ENCODE peak calls at places on chromosome 10, in seven cellular contexts. V, O, I, Y, D, K and T are unnamed samples. For H3K4me1, the result is how much of the 10 kb centered on the place peaks cover.

GRCh38 chr10:124119933-124120332 is 26.5 kb upstream of the CHST15 start:
- DNase-seq in V (no peak), O (peak), I (no peak), Y (no peak), D (no peak), K (peak), T (no peak)

GRCh38 chr10:3825244-3825643 is 40.2 kb upstream of the KLF6 start:
- DNase-seq in V (no peak), O (no peak), I (no peak), Y (no peak), D (no peak), K (no peak), T (no peak)

GRCh38 chr10:51090190-51090589 is 15.9 kb downstream of the PRKG1 start:
- DNase-seq in V (no peak), O (no peak), I (no peak), Y (no peak), D (no peak), K (no peak), T (no peak)

GRCh38 chr10:48833674-48834073 is 106.0 kb downstream of the LRRC18 start:
- DNase-seq in V (no peak), O (no peak), I (no peak), Y (no peak), D (no peak), K (no peak), T (no peak)

GRCh38 chr10:117830832-117831231 is 215.9 kb downstream of the RAB11FIP2 start:
- DNase-seq in V (no peak), O (no peak), I (no peak), Y (no peak), D (no peak), K (peak), T (no peak)

GRCh38 chr10:86300931-86301330 is 65.7 kb downstream of the GRID1 start:
- DNase-seq in V (no peak), O (no peak), I (peak), Y (peak), D (no peak), K (peak), T (peak)

GRCh38 chr10:101130984-101131961 is at the start of gene TLX1:
- DNase-seq in V (no peak), O (no peak), I (no peak), Y (peak), D (peak), K (no peak), T (no peak)

GRCh38 chr10:116879817-116880216 is 30.5 kb downstream of the ENO4 start:
- DNase-seq in V (no peak), O (no peak), I (no peak), Y (no peak), D (no peak), K (no peak), T (no peak)

GRCh38 chr10:75186310-75186709 is 24.3 kb upstream of the VDAC2 start:
- DNase-seq in V (no peak), O (no peak), I (no peak), Y (no peak), D (no peak), K (no peak), T (no peak)

GRCh38 chr10:132571565-132572544 is 34.3 kb downstream of the INPP5A start:
- DNase-seq in V (no peak), O (peak), I (no peak), Y (peak), D (peak), K (no peak), T (no peak)

GRCh38 chr10:104029528-104029875 is 56.2 kb downstream of the COL17A1 start:
- DNase-seq in V (peak), O (no peak), I (no peak), Y (no peak), D (no peak), K (no peak), T (no peak)

GRCh38 chr10:123913688-123914268 is 22.2 kb upstream of the CPXM2 start:
- DNase-seq in V (no peak), O (no peak), I (no peak), Y (no peak), D (peak), K (no peak), T (no peak)

GRCh38 chr10:10530313-10530712 is 487.4 kb upstream of the CELF2 start:
- DNase-seq in V (no peak), O (no peak), I (no peak), Y (no peak), D (no peak), K (no peak), T (no peak)

GRCh38 chr10:19432000-19432399 is 383.4 kb downstream of the MALRD1 start:
- DNase-seq in V (no peak), O (no peak), I (no peak), Y (no peak), D (no peak), K (no peak), T (no peak)

GRCh38 chr10:72311667-72312066 is 37.9 kb downstream of the DDIT4 start:
- DNase-seq in V (no peak), O (no peak), I (no peak), Y (no peak), D (no peak), K (no peak), T (peak)
- TF ChIP-seq POLR2A in V (no peak), O (no peak), I (no peak), Y (no peak), D (no peak), K (no peak), T (no peak)

GRCh38 chr10:77892761-77893160 is 33.8 kb downstream of the DLG5 start:
- DNase-seq in V (no peak), O (no peak), I (no peak), Y (no peak), D (peak), K (no peak), T (no peak)

GRCh38 chr10:77893386-77893785 is 33.2 kb downstream of the DLG5 start:
- DNase-seq in V (no peak), O (no peak), I (no peak), Y (no peak), D (no peak), K (no peak), T (no peak)

GRCh38 chr10:77894058-77894457 is 32.5 kb downstream of the DLG5 start:
- DNase-seq in V (no peak), O (no peak), I (no peak), Y (no peak), D (no peak), K (no peak), T (no peak)

GRCh38 chr10:77890097-77890496 is 36.5 kb downstream of the DLG5 start:
- DNase-seq in V (no peak), O (no peak), I (no peak), Y (no peak), D (no peak), K (no peak), T (no peak)

DNA sequence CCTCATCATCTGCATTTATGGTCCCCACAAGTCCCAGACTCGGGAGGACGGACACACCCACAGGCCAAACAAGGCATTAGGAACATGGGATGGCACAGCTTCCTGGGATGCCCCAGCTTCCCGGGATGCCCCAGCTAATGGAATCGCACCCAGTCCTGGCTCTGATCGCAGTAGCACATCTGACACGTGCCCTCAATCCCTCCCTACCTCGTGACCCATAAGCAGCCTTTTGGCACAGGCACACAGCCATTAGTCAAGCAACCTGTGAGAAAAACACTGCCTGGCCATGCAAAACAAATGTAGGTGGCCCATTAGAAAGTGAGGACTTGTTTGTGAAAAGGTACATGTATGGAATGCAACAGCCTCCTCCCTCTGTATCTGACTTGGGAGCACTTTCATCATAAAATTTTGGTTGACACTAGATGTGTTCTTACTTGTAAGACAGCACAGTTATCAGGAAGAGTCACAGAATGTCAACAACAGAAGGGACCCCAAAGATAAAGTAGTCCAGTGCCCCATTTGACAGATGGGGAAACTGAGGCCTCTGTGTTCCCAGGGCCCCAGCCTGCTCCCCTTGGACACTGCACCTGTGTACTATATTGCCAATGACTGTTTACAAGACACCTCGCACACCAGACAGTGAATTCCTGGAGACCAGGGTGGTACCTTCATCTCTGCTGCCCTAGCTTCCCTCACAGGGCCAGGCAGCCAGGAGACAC is 34.4 kb downstream of the DLG5 start:
- DNase-seq in V (no peak), O (no peak), I (no peak), Y (no peak), D (peak), K (no peak), T (no peak)
- H3K4me1 ChIP-seq in V (under half), O (under half), I (under half), Y (half or more), D (half or more), K (under half), T (under half)

GRCh38 chr10:119209050-119209735 is 1.8 kb downstream of the GRK5 start:
- DNase-seq in V (peak), O (no peak), I (peak), Y (peak), D (peak), K (peak), T (peak)
- TF ChIP-seq CTCF in V (peak), O (peak), I (peak), Y (peak), D (peak), K (peak), T (peak)

GRCh38 chr10:102503264-102504178 is at the start of gene SUFU:
- DNase-seq in V (peak), O (peak), I (peak), Y (peak), D (peak), K (peak), T (peak)

GRCh38 chr10:102502337-102503151 is at the start of gene ACTR1A:
- DNase-seq in V (peak), O (peak), I (peak), Y (peak), D (peak), K (peak), T (peak)

GRCh38 chr10:102500621-102501149 is 1.8 kb downstream of the ACTR1A start:
- DNase-seq in V (no peak), O (no peak), I (no peak), Y (no peak), D (no peak), K (no peak), T (peak)

GRCh38 chr10:102501201-102502028 is 1.1 kb downstream of the ACTR1A start:
- DNase-seq in V (no peak), O (no peak), I (no peak), Y (no peak), D (no peak), K (no peak), T (no peak)

DNA sequence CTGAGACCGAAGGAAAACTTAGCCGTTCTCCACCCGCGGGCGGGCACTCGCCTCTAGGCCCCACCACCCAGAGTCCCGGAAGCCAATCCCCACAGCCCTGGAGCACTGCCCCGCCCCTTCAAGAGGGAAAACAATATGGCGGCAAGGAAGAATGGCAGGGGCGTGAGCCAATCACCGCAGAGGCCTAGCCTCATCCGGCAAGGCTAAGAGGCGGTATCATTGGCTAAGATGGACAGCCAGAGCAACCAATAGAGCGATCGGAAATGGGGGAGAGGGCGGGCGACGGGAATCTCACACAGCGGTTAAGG is 529 bp downstream of the ACTR1A start:
- DNase-seq in V (peak), O (peak), I (peak), Y (peak), D (peak), K (peak), T (peak)
- TF ChIP-seq POLR2A in V (no peak), O (no peak), I (no peak), Y (no peak), D (no peak), K (no peak), T (peak)

GRCh38 chr10:71342850-71343773 is 24.1 kb downstream of the SLC29A3 start:
- DNase-seq in V (no peak), O (no peak), I (no peak), Y (no peak), D (no peak), K (peak), T (no peak)
- H3K4me1 ChIP-seq in V (under half), O (under half), I (under half), Y (half or more), D (under half), K (under half), T (under half)

GRCh38 chr10:73414230-73414981 is 548 bp upstream of the ANXA7 start:
- DNase-seq in V (no peak), O (no peak), I (no peak), Y (no peak), D (no peak), K (no peak), T (no peak)

GRCh38 chr10:73413108-73413527 is 740 bp downstream of the ANXA7 start:
- DNase-seq in V (peak), O (no peak), I (peak), Y (peak), D (peak), K (peak), T (no peak)

GRCh38 chr10:73410897-73411296 is 3.0 kb downstream of the ANXA7 start:
- DNase-seq in V (no peak), O (no peak), I (no peak), Y (no peak), D (no peak), K (no peak), T (no peak)

GRCh38 chr10:73416571-73416970 is 2.7 kb upstream of the ANXA7 start:
- DNase-seq in V (no peak), O (no peak), I (no peak), Y (no peak), D (no peak), K (no peak), T (no peak)

DNA sequence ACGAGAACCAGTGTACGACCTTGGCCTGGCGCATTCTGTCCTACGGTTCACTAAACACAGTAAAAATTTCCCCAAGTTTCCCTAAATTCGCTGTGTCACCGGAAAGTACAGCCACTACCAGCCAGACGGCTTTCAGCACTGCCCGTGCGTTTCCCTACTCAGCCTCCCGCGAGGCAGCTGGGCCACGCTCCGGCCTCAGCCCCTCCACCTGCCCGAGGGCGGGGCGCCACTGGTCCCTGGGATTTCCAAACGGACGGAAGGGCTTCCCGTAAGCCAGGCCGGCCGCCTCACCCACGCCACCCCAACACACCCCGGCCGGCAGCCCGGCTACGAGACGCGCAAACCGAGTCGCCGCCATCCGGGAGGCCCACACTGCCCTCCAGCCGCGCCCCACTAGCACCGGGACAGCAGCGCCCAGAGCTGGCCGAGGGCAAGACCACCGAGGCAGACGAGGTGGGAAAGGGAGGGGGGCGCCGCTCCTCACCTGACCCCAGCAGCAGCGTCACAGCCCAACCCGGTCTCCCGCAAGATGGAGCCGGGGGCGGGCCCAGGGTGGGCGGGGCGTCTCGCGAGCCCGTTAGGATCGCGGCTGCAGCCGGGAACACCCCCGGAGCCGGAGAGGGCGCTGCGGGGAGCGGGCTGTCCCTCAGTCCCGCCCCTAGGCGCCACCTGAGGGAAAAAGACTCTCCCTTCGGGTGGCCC is at the start of gene ANXA7:
- DNase-seq in V (peak), O (peak), I (peak), Y (peak), D (peak), K (peak), T (peak)
- TF ChIP-seq CTCF in V (no peak), O (peak), I (no peak), Y (no peak), D (no peak), K (peak), T (no peak)

GRCh38 chr10:119871881-119872609 is 598 bp downstream of the MCMBP start:
- DNase-seq in V (peak), O (peak), I (peak), Y (peak), D (peak), K (peak), T (peak)
- TF ChIP-seq POLR2A in V (no peak), O (no peak), I (no peak), Y (no peak), D (no peak), K (no peak), T (no peak)

GRCh38 chr10:102773320-102773719 is 29.6 kb downstream of the WBP1L start:
- DNase-seq in V (no peak), O (no peak), I (no peak), Y (no peak), D (no peak), K (no peak), T (no peak)

GRCh38 chr10:102770792-102771191 is 27.0 kb downstream of the WBP1L start:
- DNase-seq in V (peak), O (no peak), I (no peak), Y (no peak), D (peak), K (no peak), T (no peak)

GRCh38 chr10:102767428-102768160 is 23.8 kb downstream of the WBP1L start:
- DNase-seq in V (no peak), O (no peak), I (no peak), Y (no peak), D (no peak), K (no peak), T (no peak)

GRCh38 chr10:102769375-102770107 is 25.8 kb downstream of the WBP1L start:
- DNase-seq in V (no peak), O (no peak), I (no peak), Y (no peak), D (no peak), K (no peak), T (no peak)

GRCh38 chr10:102770108-102770482 is 26.3 kb downstream of the WBP1L start:
- DNase-seq in V (no peak), O (no peak), I (no peak), Y (no peak), D (no peak), K (no peak), T (no peak)
- H3K4me1 ChIP-seq in V (half or more), O (under half), I (under half), Y (half or more), D (under half), K (under half), T (under half)